ENCODE peak calls at places on chromosomes 5 and 9, in seven cellular contexts. C is dermis blood vessel endothelial cell; J is stimulated activated CD8-positive, alpha-beta memory T cell treated with anti-CD3 and anti-CD28 coated beads, Interleukin-7, amount 100 ng/mL, for 1 hour; K is stimulated activated naive CD8-positive, alpha-beta T cell treated with anti-CD3 and anti-CD28 coated beads, Interleukin-15, Interleukin-2, amounts not matched to agents 100 U/mL and 50 U/mL, for 24 hours; A is Caki2; M is activated naive CD4-positive, alpha-beta T cell treated with anti-CD3 and anti-CD28 coated beads, Interleukin-2, amount 50 U/mL, for 16 hours; Y is iPS-NIHi11. P is an unnamed sample.

GRCh38 chr9:96061293-96061987 is 185.9 kb downstream of the ERCC6L2 start:
- DNase-seq in A (no peak), Y (peak), K (peak), C (peak), M (peak), J (peak), P (no peak)

GRCh38 chr5:53779541-53779981 is 219.1 kb downstream of the NDUFS4 start:
- DNase-seq in A (no peak), J (no peak), C (peak), M (no peak), Y (no peak), K (no peak), P (peak)

GRCh38 chr9:136254381-136255165 is 9.0 kb upstream of the QSOX2 start:
- DNase-seq in C (no peak), Y (peak), J (no peak), A (no peak), M (no peak), K (no peak), P (no peak)

GRCh38 chr5:155004138-155004744 is 9.3 kb upstream of the KIF4B start:
- DNase-seq in C (peak), K (peak), Y (no peak), J (no peak), A (no peak), M (peak), P (no peak)

GRCh38 chr5:122434120-122434519 is 122.1 kb downstream of the SNCAIP start:
- DNase-seq in J (no peak), Y (no peak), K (no peak), A (no peak), C (no peak), M (no peak), P (no peak)

GRCh38 chr9:16180546-16180945 is 627.7 kb downstream of the CCDC171 start:
- DNase-seq in C (peak), K (no peak), M (no peak), Y (no peak), A (peak), J (no peak), P (no peak)

GRCh38 chr5:95720094-95720793 is 10.9 kb upstream of the RHOBTB3 start:
- DNase-seq in C (no peak), M (no peak), A (no peak), K (no peak), Y (no peak), J (no peak), P (no peak)

GRCh38 chr9:133227242-133227860 is 18.3 kb upstream of the OBP2B start:
- DNase-seq in J (no peak), A (no peak), K (no peak), C (no peak), M (no peak), Y (no peak), P (no peak)

GRCh38 chr5:10628601-10629000 is 64.7 kb downstream of the ANKRD33B start:
- DNase-seq in J (no peak), K (no peak), M (no peak), A (no peak), Y (no peak), C (no peak), P (no peak)

GRCh38 chr9:106878081-106878837 is 15.3 kb downstream of the ZNF462 start:
- DNase-seq in C (no peak), K (no peak), M (no peak), A (no peak), Y (peak), J (no peak), P (no peak)

GRCh38 chr5:16593013-16593412 is 23.8 kb downstream of the RETREG1 start:
- DNase-seq in M (no peak), Y (no peak), J (no peak), K (no peak), C (no peak), A (no peak), P (peak)

GRCh38 chr5:42927730-42928129 is 112.4 kb downstream of the ANXA2R start:
- DNase-seq in K (no peak), M (no peak), C (no peak), A (no peak), Y (no peak), J (no peak), P (no peak)

GRCh38 chr5:136104311-136104975 is 28.2 kb upstream of the SMAD5 start:
- DNase-seq in M (no peak), C (peak), J (no peak), Y (no peak), K (no peak), A (no peak), P (no peak)

GRCh38 chr5:24245821-24246220 is 399.0 kb downstream of the CDH10 start:
- DNase-seq in Y (no peak), K (no peak), A (no peak), J (no peak), M (no peak), C (no peak), P (no peak)

GRCh38 chr5:16755641-16756040 is 138.8 kb upstream of the RETREG1 start:
- DNase-seq in C (no peak), J (no peak), M (no peak), Y (no peak), K (no peak), A (no peak), P (no peak)

GRCh38 chr9:86948153-86948929 is 1.0 kb upstream of the GAS1 start:
- DNase-seq in Y (peak), C (peak), M (peak), K (peak), A (peak), J (peak), P (peak)

GRCh38 chr9:21657966-21658667 is 144.3 kb upstream of the MTAP start:
- DNase-seq in A (no peak), M (no peak), C (no peak), K (no peak), Y (no peak), J (no peak), P (no peak)

GRCh38 chr9:29437515-29437914 is 1864.2 kb upstream of the C9orf72 start:
- DNase-seq in M (no peak), Y (no peak), J (no peak), A (peak), C (no peak), K (no peak), P (no peak)

GRCh38 chr9:136339173-136339957 is 12.0 kb downstream of the GPSM1 start:
- DNase-seq in C (peak), A (peak), M (no peak), K (peak), Y (peak), J (no peak), P (no peak)

GRCh38 chr9:123523828-123524227 is 167.8 kb downstream of the CRB2 start:
- DNase-seq in K (no peak), C (no peak), A (no peak), Y (no peak), M (no peak), J (no peak), P (no peak)

GRCh38 chr5:52199833-52200232 is 587.9 kb upstream of the ITGA1 start:
- DNase-seq in C (no peak), A (no peak), J (no peak), M (no peak), K (no peak), Y (no peak), P (no peak)

GRCh38 chr9:16870606-16871357 is at the start of gene BNC2:
- DNase-seq in J (no peak), C (peak), M (no peak), A (peak), K (no peak), Y (peak), P (no peak)

GRCh38 chr5:177233206-177233605 is 70.3 kb downstream of the RAB24 start:
- DNase-seq in C (no peak), A (no peak), K (no peak), J (no peak), Y (no peak), M (no peak), P (no peak)

GRCh38 chr9:130980526-130980925 is 28.4 kb upstream of the LAMC3 start:
- DNase-seq in J (no peak), A (no peak), Y (no peak), C (no peak), M (no peak), K (no peak), P (no peak)

GRCh38 chr5:41403846-41404245 is 106.6 kb downstream of the PLCXD3 start:
- DNase-seq in Y (no peak), J (no peak), K (no peak), C (no peak), M (no peak), A (no peak), P (no peak)

GRCh38 chr5:116361979-116362577 is 212.5 kb downstream of the SEMA6A start:
- DNase-seq in M (no peak), C (no peak), A (no peak), K (no peak), J (no peak), Y (no peak), P (no peak)

GRCh38 chr5:159655757-159656409 is 260.4 kb upstream of the ADRA1B start:
- DNase-seq in J (no peak), A (no peak), M (no peak), C (no peak), K (no peak), Y (no peak), P (no peak)